ENCODE peak calls at places on chromosomes 7 and 10, in six cellular contexts. U is upper lobe of left lung, E is HepG2, Q is A549, M is GM12878, D is K562. S is an unnamed sample.

GRCh38 chr7:48837266-48837665 is 87.1 kb upstream of the CDC14C start:
- ATAC-seq in U (no peak), E (no peak), Q (no peak), M (no peak), D (no peak), S (no peak)

GRCh38 chr10:7003821-7004220 is 407.0 kb downstream of the SFMBT2 start:
- ATAC-seq in U (no peak), E (no peak), Q (no peak), M (no peak), D (no peak), S (no peak)

GRCh38 chr7:75971309-75971960 is 23.0 kb downstream of the TMEM120A start:
- ATAC-seq in U (peak), E (peak), Q (peak), M (no peak), D (no peak), S (no peak)

GRCh38 chr7:158811461-158811860 is 17.8 kb downstream of the ESYT2 start:
- ATAC-seq in U (peak), E (no peak), Q (peak), M (no peak), D (peak), S (peak)

GRCh38 chr7:106895246-106895864 is 30.3 kb downstream of the PIK3CG start:
- ATAC-seq in U (peak), E (no peak), Q (no peak), M (peak), D (no peak), S (no peak)

GRCh38 chr7:69762821-69763352 is 164.6 kb downstream of the AUTS2 start:
- ATAC-seq in U (no peak), E (no peak), Q (no peak), M (peak), D (no peak), S (no peak)

GRCh38 chr10:797179-797578 is 107.7 kb upstream of the DIP2C start:
- ATAC-seq in U (no peak), E (no peak), Q (no peak), M (no peak), D (no peak), S (no peak)

GRCh38 chr10:78194539-78195402 is 161.1 kb downstream of the RPS24 start:
- ATAC-seq in U (no peak), E (no peak), Q (no peak), M (no peak), D (no peak), S (no peak)

GRCh38 chr7:28155964-28156363 is 24.6 kb downstream of the JAZF1 start:
- ATAC-seq in U (no peak), E (no peak), Q (no peak), M (no peak), D (no peak), S (peak)

GRCh38 chr10:30454744-30455498 is 20.9 kb downstream of the MAP3K8 start:
- ATAC-seq in U (peak), E (no peak), Q (no peak), M (peak), D (no peak), S (peak)

GRCh38 chr10:35459449-35459847 is 123.1 kb downstream of the CCNY start:
- ATAC-seq in U (no peak), E (no peak), Q (no peak), M (no peak), D (no peak), S (no peak)

GRCh38 chr10:95387383-95387782 is 96.6 kb upstream of the PDLIM1 start:
- ATAC-seq in U (no peak), E (no peak), Q (no peak), M (peak), D (no peak), S (peak)

GRCh38 chr10:116615199-116615776 is 5.5 kb upstream of the PNLIPRP2 start:
- ATAC-seq in U (no peak), E (no peak), Q (no peak), M (no peak), D (no peak), S (no peak)

GRCh38 chr10:69451784-69452251 is 553 bp downstream of the TSPAN15 start:
- ATAC-seq in U (peak), E (peak), Q (peak), M (peak), D (no peak), S (peak)

GRCh38 chr10:34956756-34957155 is 133.4 kb downstream of the CUL2 start:
- ATAC-seq in U (no peak), E (peak), Q (peak), M (peak), D (peak), S (no peak)

GRCh38 chr7:1939434-1940401 is 269.6 kb downstream of the ELFN1 start:
- ATAC-seq in U (no peak), E (no peak), Q (no peak), M (peak), D (peak), S (no peak)

GRCh38 chr10:130018253-130018652 is 54.2 kb upstream of the EBF3 start:
- ATAC-seq in U (no peak), E (no peak), Q (no peak), M (no peak), D (no peak), S (no peak)

GRCh38 chr10:132510174-132510611 is 27.4 kb upstream of the INPP5A start:
- ATAC-seq in U (no peak), E (peak), Q (peak), M (no peak), D (no peak), S (no peak)

GRCh38 chr7:87116315-87116714 is 35.9 kb upstream of the DMTF1 start:
- ATAC-seq in U (no peak), E (no peak), Q (no peak), M (peak), D (no peak), S (no peak)

GRCh38 chr10:120963053-120963533 is 111.9 kb downstream of the WDR11 start:
- ATAC-seq in U (peak), E (no peak), Q (no peak), M (no peak), D (no peak), S (no peak)

GRCh38 chr7:2261611-2262010 is 19.6 kb downstream of the NUDT1 start:
- ATAC-seq in U (no peak), E (no peak), Q (no peak), M (peak), D (no peak), S (no peak)

GRCh38 chr10:90289037-90289436 is 568.8 kb downstream of the HTR7 start:
- ATAC-seq in U (no peak), E (no peak), Q (no peak), M (peak), D (no peak), S (no peak)

GRCh38 chr10:46033602-46034011 is 3.2 kb upstream of the NCOA4 start:
- ATAC-seq in U (no peak), E (peak), Q (no peak), M (no peak), D (no peak), S (no peak)

GRCh38 chr10:11822031-11822756 is 962 bp upstream of the PROSER2 start:
- ATAC-seq in U (no peak), E (no peak), Q (no peak), M (no peak), D (no peak), S (no peak)

GRCh38 chr10:11824376-11824775 is 1.2 kb downstream of the PROSER2 start:
- ATAC-seq in U (no peak), E (no peak), Q (no peak), M (no peak), D (no peak), S (no peak)

GRCh38 chr10:11822809-11823121 is 391 bp upstream of the PROSER2 start:
- ATAC-seq in U (no peak), E (no peak), Q (no peak), M (no peak), D (no peak), S (no peak)

GRCh38 chr10:11823989-11824346 is 812 bp downstream of the PROSER2 start:
- ATAC-seq in U (no peak), E (no peak), Q (no peak), M (no peak), D (no peak), S (no peak)

DNA sequence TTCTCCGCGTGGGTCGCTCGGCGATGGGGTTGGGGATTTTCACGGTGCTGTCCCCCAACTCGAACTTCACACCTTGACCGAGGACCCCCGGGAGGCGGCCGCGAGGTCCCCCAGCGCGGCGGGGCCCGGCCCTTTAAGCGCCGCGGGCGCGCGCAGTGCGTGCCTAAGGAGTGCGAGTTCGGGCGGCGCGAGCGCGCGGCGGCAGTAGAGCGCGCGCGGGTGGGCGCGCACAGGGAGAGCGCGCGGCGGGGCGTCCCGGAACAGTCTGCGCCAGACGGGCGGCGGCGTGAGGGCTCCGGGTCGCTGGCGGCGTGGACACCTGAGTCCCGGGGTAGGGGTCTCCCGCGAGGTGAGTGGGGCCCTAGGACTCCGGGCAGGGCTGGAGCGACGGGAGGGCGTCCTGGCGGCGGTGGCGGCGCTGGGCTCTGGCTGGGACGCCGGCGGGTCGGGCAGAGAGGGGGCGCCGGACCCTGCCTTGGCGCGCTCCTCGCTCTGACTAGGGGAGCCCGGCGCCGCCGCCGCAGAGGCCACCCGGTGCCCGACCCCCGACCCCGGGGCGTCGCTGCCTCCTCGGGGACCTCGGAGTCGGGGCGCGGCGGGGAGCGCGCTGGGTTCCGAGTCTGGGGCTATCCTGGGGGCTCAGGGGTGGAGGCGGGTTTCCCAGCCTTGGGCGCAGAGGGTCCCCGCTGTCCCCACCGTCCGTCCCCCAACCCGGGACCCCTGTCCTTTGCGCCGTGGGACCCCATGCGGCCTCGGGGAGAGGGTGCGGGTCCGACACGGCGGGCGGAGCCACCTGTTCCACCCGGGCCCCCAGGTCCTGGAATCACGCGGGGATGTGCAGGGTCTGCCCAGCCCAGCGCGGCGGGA is at the start of gene PROSER2:
- ATAC-seq in U (peak), E (peak), Q (peak), M (peak), D (peak), S (peak)
- TF ChIP-seq POLR2A in U (no peak), E (peak), Q (peak), M (peak), D (peak), S (peak)

GRCh38 chr7:155162422-155162821 is 92.3 kb downstream of the HTR5A start:
- ATAC-seq in U (no peak), E (no peak), Q (no peak), M (no peak), D (no peak), S (no peak)
- H3K4me3 ChIP-seq in U (no peak), E (no peak), Q (no peak), M (no peak), D (no peak), S (no peak)

DNA sequence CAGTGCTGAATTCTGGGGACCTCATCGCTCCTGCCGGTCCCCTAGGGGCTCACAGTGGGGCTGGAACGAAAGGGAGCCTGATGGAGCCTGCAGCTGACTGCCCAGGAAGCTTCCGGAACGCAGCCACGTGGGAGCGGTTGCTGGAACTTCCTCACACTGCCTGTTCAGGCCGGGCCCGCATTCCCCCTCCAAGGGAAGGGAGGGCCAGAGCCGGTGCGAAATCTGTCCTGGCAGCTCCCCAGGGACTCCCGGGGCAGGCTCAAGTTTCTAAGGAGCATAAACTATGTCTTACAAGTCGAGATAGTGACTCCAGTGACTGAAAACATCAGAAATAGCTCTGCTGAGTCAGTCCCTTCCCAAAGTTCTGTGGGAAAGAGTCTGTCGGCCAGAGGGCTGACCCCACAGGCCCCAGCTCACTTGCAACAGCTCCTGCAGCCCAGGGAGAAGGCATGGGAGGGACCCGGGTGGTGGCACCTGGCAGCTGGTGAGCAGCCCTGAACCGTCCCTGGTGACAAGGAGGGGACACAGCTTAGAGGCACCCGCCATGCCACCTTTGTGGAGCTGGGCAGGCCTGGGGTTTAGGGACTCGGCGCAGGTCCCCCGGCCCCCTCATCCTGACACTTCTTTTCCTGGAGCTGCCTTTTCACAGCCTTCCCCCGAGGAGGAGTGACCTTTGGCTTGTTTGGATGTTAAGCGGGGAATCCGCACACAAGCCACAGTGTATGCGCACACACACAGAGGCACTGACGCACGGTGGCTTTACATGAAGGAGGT is 47.6 kb downstream of the PDGFA start:
- ATAC-seq in U (peak), E (peak), Q (no peak), M (no peak), D (peak), S (peak)
- TF ChIP-seq EP300 in U (no peak), E (peak), Q (no peak), M (no peak), D (peak), S (no peak)

DNA sequence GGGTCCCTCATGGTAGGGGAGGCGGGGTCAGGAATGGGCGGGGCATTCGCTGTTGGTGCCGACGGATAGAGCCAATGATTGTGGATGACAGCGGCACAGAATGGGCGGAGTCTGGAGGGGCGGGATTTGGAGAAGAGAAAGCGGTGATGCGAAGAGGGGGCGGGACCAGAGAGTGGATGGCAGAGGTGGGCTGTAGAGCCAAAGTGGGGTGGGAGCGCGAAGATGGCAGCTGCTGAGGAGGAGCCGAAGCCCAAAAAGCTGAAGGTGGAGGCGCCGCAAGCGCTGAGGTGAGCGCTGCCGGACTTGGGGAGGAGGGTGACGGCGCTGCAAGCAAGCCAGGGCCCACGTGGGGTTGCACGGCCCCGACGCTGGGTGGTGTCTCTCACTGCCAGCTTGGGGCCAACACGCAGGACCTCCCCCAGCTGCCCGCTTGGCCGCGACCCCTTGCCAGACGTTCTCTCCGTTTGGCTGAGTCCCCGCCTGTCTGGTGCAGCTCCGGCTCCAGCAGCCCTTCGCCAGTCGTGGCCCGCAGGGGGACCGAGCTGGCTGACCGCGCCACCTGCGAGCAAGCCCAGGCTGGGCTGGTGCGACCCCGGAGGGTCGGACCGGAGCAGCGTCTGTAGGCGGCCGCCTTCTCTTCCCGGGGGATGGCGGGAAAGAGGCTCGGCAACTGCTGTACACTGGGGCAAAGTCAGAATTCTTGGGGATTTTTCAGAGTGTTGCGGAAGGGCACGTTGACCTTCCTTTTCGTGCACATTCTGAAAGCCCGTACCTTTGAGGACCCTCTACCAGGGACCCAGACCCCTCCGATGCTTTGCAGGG is at the start of gene ADK:
- ATAC-seq in U (peak), E (peak), Q (peak), M (peak), D (peak), S (peak)
- TF ChIP-seq POLR2A in U (no peak), E (peak), Q (peak), M (peak), D (peak), S (peak)

GRCh38 chr7:5831196-5831595 is 49.4 kb upstream of the OCM start:
- ATAC-seq in U (peak), E (no peak), Q (no peak), M (no peak), D (no peak), S (no peak)
- H3K4me3 ChIP-seq in U (no peak), E (no peak), Q (no peak), M (no peak), D (no peak), S (no peak)

GRCh38 chr7:85135931-85136330 is 50.9 kb downstream of the SEMA3D start:
- ATAC-seq in U (no peak), E (no peak), Q (no peak), M (no peak), D (no peak), S (no peak)
- TF ChIP-seq EP300 in U (no peak), E (no peak), Q (no peak), M (no peak), D (no peak), S (no peak)

GRCh38 chr7:32142649-32143048 is 72.4 kb upstream of the PDE1C start:
- ATAC-seq in U (no peak), E (no peak), Q (no peak), M (no peak), D (no peak), S (no peak)

GRCh38 chr7:32147909-32148308 is 77.7 kb upstream of the PDE1C start:
- ATAC-seq in U (no peak), E (no peak), Q (no peak), M (no peak), D (no peak), S (no peak)

GRCh38 chr7:32140540-32140939 is 70.3 kb upstream of the PDE1C start:
- ATAC-seq in U (no peak), E (peak), Q (peak), M (no peak), D (no peak), S (no peak)

GRCh38 chr7:32145911-32146310 is 75.7 kb upstream of the PDE1C start:
- ATAC-seq in U (no peak), E (no peak), Q (no peak), M (no peak), D (no peak), S (no peak)

DNA sequence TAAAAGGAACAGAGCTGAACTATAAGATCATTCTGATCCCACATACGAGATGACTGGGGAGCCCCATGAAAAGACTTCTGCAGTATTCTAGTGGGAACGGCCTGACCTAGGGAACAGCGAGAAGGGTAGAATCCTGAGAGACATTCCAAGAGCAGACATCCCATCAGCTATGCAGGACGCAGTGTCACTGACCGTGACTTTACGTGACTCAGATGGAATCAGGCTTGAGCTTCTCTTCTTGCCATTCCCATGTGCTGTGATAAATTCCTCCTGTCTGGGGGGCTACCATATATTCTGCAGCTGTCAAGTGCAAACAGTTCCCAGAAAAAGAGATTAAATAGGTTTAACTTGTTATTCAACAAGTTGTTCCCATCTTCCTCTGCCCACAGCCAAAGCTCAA is 73.1 kb upstream of the PDE1C start:
- ATAC-seq in U (no peak), E (no peak), Q (no peak), M (no peak), D (no peak), S (no peak)
- TF ChIP-seq POLR2A in U (no peak), E (no peak), Q (no peak), M (no peak), D (no peak), S (no peak)

GRCh38 chr10:63887600-63888396 is 366.6 kb downstream of the REEP3 start:
- ATAC-seq in U (no peak), E (no peak), Q (no peak), M (no peak), D (peak), S (no peak)

GRCh38 chr10:63885159-63885558 is 364.0 kb downstream of the REEP3 start:
- ATAC-seq in U (no peak), E (no peak), Q (no peak), M (no peak), D (no peak), S (no peak)

GRCh38 chr10:63889756-63890155 is 368.6 kb downstream of the REEP3 start:
- ATAC-seq in U (no peak), E (no peak), Q (no peak), M (no peak), D (no peak), S (no peak)

GRCh38 chr10:63886281-63887025 is 365.3 kb downstream of the REEP3 start:
- ATAC-seq in U (no peak), E (no peak), Q (no peak), M (no peak), D (no peak), S (no peak)

GRCh38 chr10:63887026-63887589 is 365.9 kb downstream of the REEP3 start:
- ATAC-seq in U (no peak), E (peak), Q (peak), M (no peak), D (peak), S (no peak)
- H3K4me3 ChIP-seq in U (no peak), E (no peak), Q (no peak), M (no peak), D (no peak), S (no peak)

GRCh38 chr7:5363729-5364128 is 59.9 kb downstream of the TNRC18 start:
- ATAC-seq in U (no peak), E (no peak), Q (no peak), M (peak), D (no peak), S (no peak)
- TF ChIP-seq EP300 in U (no peak), E (no peak), Q (no peak), M (no peak), D (no peak), S (no peak)

S was measured in gastroesophageal sphincter.